ENCODE peak calls at places on chromosomes 1 and 21, in six cellular contexts. R is H9, Q is IMR-90, X is mesenchymal stem cell, T is neuronal stem cell, O is H1. W is an unnamed sample.

GRCh38 chr1:161274874-161275273 is 16.3 kb downstream of the PCP4L1 start:
- DNase-seq in R (no peak), Q (no peak), X (no peak), T (no peak), O (no peak), W (peak)

GRCh38 chr1:109623601-109624161 is 4.0 kb downstream of the AMPD2 start:
- DNase-seq in R (peak), Q (no peak), X (no peak), T (no peak), O (peak), W (no peak)

GRCh38 chr1:99751877-99752504 is 14.4 kb downstream of the FRRS1 start:
- DNase-seq in R (no peak), Q (no peak), X (no peak), T (no peak), O (no peak), W (no peak)

GRCh38 chr1:60129916-60130315 is 56.3 kb upstream of the C1orf87 start:
- DNase-seq in R (no peak), Q (no peak), X (no peak), T (no peak), O (no peak), W (no peak)

GRCh38 chr1:151058682-151059341 is 610 bp downstream of the CDC42SE1 start:
- DNase-seq in R (peak), Q (peak), X (peak), T (peak), O (peak), W (peak)

GRCh38 chr1:98048234-98048633 is 127.4 kb upstream of the DPYD start:
- DNase-seq in R (peak), Q (peak), X (peak), T (peak), O (peak), W (peak)

GRCh38 chr1:25030674-25031589 is 100.9 kb upstream of the RUNX3 start:
- DNase-seq in R (no peak), Q (peak), X (no peak), T (no peak), O (no peak), W (no peak)

GRCh38 chr1:109785446-109786106 is 21.9 kb upstream of the EPS8L3 start:
- DNase-seq in R (no peak), Q (no peak), X (no peak), T (no peak), O (no peak), W (no peak)

GRCh38 chr21:42815217-42815616 is 64.1 kb downstream of the WDR4 start:
- DNase-seq in R (no peak), Q (no peak), X (no peak), T (no peak), O (no peak), W (no peak)

GRCh38 chr1:23557471-23558124 is 1.7 kb downstream of the ID3 start:
- DNase-seq in R (no peak), Q (peak), X (no peak), T (no peak), O (no peak), W (no peak)

DNA sequence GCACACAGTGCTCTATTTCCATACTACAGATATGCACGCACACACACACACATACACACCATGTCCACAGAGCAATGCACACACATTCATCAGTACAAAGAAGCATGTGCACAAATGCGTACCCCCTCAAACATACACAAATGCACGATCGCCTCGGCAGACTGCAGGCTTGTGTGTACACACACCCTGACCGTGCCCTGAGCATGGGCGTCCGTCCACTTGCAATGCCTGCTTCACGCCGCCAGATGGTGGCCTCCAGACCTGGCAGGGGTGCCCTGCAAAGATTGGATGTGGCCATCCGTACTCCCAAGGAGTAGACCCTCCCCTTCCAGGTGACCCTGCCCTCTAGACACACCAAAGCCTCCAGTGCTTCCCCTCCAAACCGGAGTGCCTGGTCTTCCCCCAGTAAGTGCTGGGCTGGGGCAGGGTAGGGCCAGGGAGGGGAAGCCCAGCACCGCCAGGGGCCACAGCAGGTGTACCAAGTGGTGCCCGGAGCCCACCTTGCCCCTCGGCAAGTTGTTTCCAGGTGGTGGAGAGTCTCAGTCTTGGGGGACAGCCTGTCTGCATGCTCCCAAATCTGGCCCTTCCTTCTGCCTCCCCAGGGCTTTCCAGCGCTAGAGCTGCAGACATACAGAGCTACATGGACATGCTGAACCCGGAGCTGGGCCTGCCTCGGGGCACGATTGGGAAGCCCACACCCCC is 20.6 kb downstream of the ESPN start:
- DNase-seq in R (peak), Q (peak), X (peak), T (no peak), O (no peak), W (no peak)
- H4K91ac ChIP-seq in R (no peak), Q (no peak), X (no peak), T (no peak), O (no peak), W (no peak)

GRCh38 chr1:232578681-232579195 is 51.2 kb downstream of the SIPA1L2 start:
- DNase-seq in R (no peak), Q (no peak), X (peak), T (no peak), O (no peak), W (no peak)
- H4K91ac ChIP-seq in R (no peak), Q (no peak), X (no peak), T (no peak), O (no peak), W (no peak)

GRCh38 chr1:204584699-204585372 is 68.6 kb downstream of the MDM4 start:
- DNase-seq in R (peak), Q (no peak), X (no peak), T (no peak), O (no peak), W (no peak)
- H4K91ac ChIP-seq in R (no peak), Q (no peak), X (no peak), T (no peak), O (peak), W (no peak)

GRCh38 chr21:39105341-39105765 is 77.9 kb downstream of the PSMG1 start:
- DNase-seq in R (no peak), Q (peak), X (peak), T (no peak), O (no peak), W (no peak)

GRCh38 chr21:39105836-39106235 is 77.4 kb downstream of the PSMG1 start:
- DNase-seq in R (no peak), Q (no peak), X (no peak), T (no peak), O (no peak), W (no peak)

GRCh38 chr21:39106881-39107462 is 76.3 kb downstream of the PSMG1 start:
- DNase-seq in R (no peak), Q (no peak), X (no peak), T (no peak), O (peak), W (no peak)

GRCh38 chr21:39104911-39105310 is 78.3 kb downstream of the PSMG1 start:
- DNase-seq in R (no peak), Q (no peak), X (no peak), T (no peak), O (no peak), W (no peak)

DNA sequence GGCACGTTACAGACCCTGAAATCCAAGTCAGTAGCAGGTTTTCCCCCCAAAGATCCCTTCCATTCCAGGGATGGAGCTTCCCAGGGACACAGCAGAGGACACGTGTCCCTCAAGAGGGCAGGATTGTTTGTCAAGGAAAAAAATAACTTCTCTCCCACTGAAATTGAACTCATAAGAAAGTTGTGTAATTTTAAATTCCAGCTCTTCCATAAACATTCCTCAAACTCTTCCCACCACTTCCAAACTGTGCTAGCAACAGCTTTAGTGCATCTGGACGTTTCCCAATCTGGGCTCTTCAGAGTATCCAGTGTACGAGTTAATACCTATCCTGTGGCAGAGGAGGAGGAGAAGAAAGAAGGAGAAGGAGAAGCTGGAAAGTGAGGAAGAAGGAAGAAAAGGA is 79.6 kb downstream of the PSMG1 start:
- DNase-seq in R (no peak), Q (peak), X (peak), T (no peak), O (no peak), W (no peak)
- H4K91ac ChIP-seq in R (no peak), Q (peak), X (no peak), T (no peak), O (no peak), W (no peak)

GRCh38 chr1:55334140-55334539 is 119.0 kb upstream of the USP24 start:
- DNase-seq in R (no peak), Q (no peak), X (no peak), T (no peak), O (no peak), W (no peak)
- H4K91ac ChIP-seq in R (no peak), Q (no peak), X (no peak), T (no peak), O (no peak), W (no peak)

DNA sequence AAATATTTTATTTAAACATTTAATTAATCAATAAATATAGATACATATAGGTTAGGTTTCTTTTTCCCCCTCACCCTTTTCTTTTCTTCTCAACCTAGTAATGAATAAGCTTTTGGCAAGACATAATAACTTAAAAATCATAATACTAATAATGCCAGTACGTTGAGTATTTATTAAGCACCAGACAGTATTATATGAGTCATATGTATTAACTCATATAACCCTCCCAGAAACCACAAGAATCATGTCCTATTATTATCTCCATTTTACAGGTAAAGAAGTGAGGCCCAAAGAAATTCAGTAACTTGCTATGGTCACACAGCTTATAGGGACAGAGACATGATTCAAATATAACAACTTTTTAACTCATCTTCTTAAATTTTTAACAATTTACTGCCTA is 834.5 kb upstream of the ADGRL2 start:
- DNase-seq in R (no peak), Q (peak), X (no peak), T (no peak), O (no peak), W (no peak)
- H4K91ac ChIP-seq in R (no peak), Q (no peak), X (no peak), T (no peak), O (no peak), W (no peak)

DNA sequence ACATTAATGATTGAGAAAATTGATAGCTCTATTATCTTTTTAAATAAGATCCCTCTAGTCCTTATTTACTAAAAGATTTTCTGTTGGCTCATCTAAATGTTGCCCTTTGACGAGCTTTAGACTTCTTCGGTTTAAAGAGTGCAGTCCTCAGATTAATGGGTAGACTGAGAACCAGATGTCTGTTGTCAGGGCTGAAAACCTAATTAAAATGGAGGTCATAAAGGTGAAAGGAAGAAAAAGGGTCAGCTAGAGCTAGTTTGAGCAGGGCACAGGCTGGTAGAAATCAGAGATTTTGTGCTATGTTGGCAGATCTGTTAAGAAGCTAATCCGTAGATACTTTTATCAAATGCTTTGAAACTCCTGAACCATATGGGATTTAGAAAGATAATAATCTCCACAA is 958.9 kb downstream of the PLA2G4A start:
- DNase-seq in R (no peak), Q (no peak), X (no peak), T (peak), O (no peak), W (no peak)
- H4K91ac ChIP-seq in R (no peak), Q (no peak), X (no peak), T (no peak), O (no peak), W (no peak)

DNA sequence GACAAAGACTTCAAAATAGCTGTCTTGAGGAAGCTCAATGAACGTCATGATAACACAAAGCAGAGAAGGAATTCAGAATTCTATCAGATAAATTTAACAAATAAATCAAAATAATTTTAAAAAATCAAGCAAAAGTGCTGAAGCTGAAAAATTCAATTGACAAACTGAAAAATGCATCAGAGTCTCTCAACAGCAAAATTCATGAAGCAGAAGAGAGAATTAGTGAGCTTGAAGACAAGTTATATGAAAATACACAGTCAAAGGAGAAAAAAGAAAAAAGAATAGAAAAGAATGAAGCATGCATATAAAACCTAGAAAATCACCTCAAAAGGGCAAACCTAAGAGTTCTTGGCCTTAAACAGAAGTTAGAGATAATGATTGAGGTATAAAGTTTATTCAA is 21.0 kb upstream of the UHMK1 start:
- DNase-seq in R (no peak), Q (no peak), X (no peak), T (no peak), O (no peak), W (no peak)
- H4K91ac ChIP-seq in R (no peak), Q (no peak), X (no peak), T (no peak), O (no peak), W (no peak)

GRCh38 chr1:214187933-214188332 is 93.0 kb upstream of the SMYD2 start:
- DNase-seq in R (no peak), Q (no peak), X (no peak), T (no peak), O (no peak), W (no peak)

GRCh38 chr1:214193691-214194090 is 87.3 kb upstream of the SMYD2 start:
- DNase-seq in R (no peak), Q (no peak), X (peak), T (no peak), O (no peak), W (no peak)

GRCh38 chr1:214198571-214198970 is 82.4 kb upstream of the SMYD2 start:
- DNase-seq in R (no peak), Q (no peak), X (no peak), T (no peak), O (no peak), W (no peak)

GRCh38 chr1:214188835-214189234 is 92.1 kb upstream of the SMYD2 start:
- DNase-seq in R (no peak), Q (no peak), X (no peak), T (no peak), O (no peak), W (no peak)

DNA sequence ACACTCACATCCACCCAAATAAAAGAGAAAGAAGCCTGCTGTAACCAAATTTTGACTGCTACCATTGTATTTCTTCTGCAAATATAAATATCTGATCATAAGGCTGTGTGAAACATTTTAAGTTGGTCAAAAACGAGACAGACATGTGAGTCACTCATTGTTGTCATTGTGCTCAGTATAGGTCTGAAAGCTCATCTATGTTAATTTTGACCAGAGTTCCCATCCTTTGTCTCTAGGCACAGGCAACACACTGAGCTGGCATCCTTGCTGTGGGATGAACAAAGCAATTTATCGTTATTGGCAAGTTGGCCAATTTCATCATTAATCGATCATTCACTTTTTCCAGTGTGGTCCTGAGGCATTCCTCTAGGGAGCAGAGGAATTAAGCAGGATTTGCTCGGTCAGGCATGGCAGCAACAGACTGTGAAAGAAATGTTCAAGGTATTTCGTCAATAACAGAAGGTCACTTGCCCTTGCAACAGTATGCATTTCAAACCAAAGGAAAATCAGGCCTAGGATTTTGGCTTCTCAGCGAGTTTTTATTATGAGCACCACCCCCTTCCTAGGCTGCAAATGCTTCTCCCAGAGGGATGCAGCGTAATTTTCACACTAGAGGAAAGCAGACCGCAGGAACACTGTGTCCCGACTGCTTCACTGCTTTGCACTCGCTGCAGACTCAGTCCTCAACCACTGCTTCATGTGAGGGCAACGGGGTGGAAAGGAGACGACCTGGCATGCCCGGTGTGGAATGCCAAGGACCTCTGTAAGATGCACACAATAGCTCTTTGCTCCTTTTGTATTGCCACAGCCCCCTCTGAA is 87.9 kb upstream of the SMYD2 start:
- DNase-seq in R (no peak), Q (no peak), X (peak), T (peak), O (no peak), W (no peak)
- H4K91ac ChIP-seq in R (no peak), Q (no peak), X (no peak), T (no peak), O (no peak), W (no peak)

GRCh38 chr1:179025125-179025974 is at the start of gene FAM20B:
- DNase-seq in R (peak), Q (peak), X (peak), T (peak), O (peak), W (peak)

GRCh38 chr1:179025975-179026812 is 500 bp downstream of the FAM20B start:
- DNase-seq in R (peak), Q (no peak), X (peak), T (peak), O (peak), W (peak)

GRCh38 chr1:179023946-179024345 is 1.7 kb upstream of the FAM20B start:
- DNase-seq in R (no peak), Q (no peak), X (no peak), T (no peak), O (no peak), W (no peak)

GRCh38 chr1:179017383-179018326 is 8.0 kb upstream of the FAM20B start:
- DNase-seq in R (no peak), Q (no peak), X (peak), T (no peak), O (no peak), W (no peak)

DNA sequence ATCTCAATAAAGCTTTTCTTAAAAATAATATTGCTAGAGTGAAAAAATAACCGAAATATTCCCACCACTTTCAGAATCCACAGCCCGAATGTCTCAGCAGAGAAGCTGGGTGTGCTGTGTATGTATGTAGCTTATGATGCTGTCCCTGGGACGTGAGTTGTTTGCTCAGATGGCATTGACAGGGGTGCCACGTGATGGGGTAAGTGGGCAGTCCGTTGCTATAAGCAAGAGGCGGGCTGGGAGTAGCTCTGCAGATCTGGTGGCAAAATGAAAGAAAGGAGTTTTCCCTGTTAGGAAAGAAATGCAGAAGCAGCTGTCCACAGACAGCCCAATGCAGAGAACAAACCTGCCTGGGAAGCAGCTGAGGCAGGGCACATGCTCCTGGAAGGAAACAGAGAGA is 3.8 kb upstream of the FAM20B start:
- DNase-seq in R (no peak), Q (peak), X (no peak), T (no peak), O (no peak), W (no peak)
- H4K91ac ChIP-seq in R (no peak), Q (no peak), X (no peak), T (no peak), O (no peak), W (no peak)

W was measured in trophoblast cell.